ENCODE peak calls at places on chromosomes 6 and 20, in eight cellular contexts. One of them, this sample, is unnamed.

GRCh38 chr20:62361799-62362589 is 5.1 kb downstream of the LAMA5 start:
- DNase-seq in AG10803: no peak
- DNase-seq in adipocyte: no peak
- DNase-seq in activated CD4-positive, alpha-beta memory T cell treated with anti-CD3 and anti-CD28 coated beads for 36 hours: no peak
- DNase-seq in posterior vena cava: no peak
- DNase-seq in foreskin fibroblast: no peak
- DNase-seq in gastrocnemius medialis: no peak
- DNase-seq in pancreas: peak; percentile 74
- DNase-seq in this sample: no peak

GRCh38 chr6:10138917-10139316 is 276.0 kb downstream of the TFAP2A start:
- DNase-seq in posterior vena cava: no peak
- DNase-seq in adipocyte: no peak
- DNase-seq in gastrocnemius medialis: no peak
- DNase-seq in activated CD4-positive, alpha-beta memory T cell treated with anti-CD3 and anti-CD28 coated beads for 36 hours: no peak
- DNase-seq in pancreas: no peak
- DNase-seq in foreskin fibroblast: no peak
- DNase-seq in AG10803: no peak
- DNase-seq in this sample: no peak

GRCh38 chr6:15941168-15941567 is 187.7 kb upstream of the MYLIP start:
- DNase-seq in gastrocnemius medialis: no peak
- DNase-seq in activated CD4-positive, alpha-beta memory T cell treated with anti-CD3 and anti-CD28 coated beads for 36 hours: no peak
- DNase-seq in pancreas: no peak
- DNase-seq in posterior vena cava: no peak
- DNase-seq in AG10803: no peak
- DNase-seq in foreskin fibroblast: no peak
- DNase-seq in adipocyte: no peak
- DNase-seq in this sample: no peak

GRCh38 chr6:147909645-147910044 is 401.2 kb downstream of the SAMD5 start:
- DNase-seq in AG10803: no peak
- DNase-seq in adipocyte: peak; percentile 61
- DNase-seq in activated CD4-positive, alpha-beta memory T cell treated with anti-CD3 and anti-CD28 coated beads for 36 hours: no peak
- DNase-seq in gastrocnemius medialis: no peak
- DNase-seq in posterior vena cava: no peak
- DNase-seq in foreskin fibroblast: peak; percentile 14
- DNase-seq in pancreas: no peak
- DNase-seq in this sample: no peak

GRCh38 chr6:123604067-123604466 is 32.7 kb downstream of the TRDN start:
- DNase-seq in gastrocnemius medialis: peak; percentile 50
- DNase-seq in pancreas: no peak
- DNase-seq in foreskin fibroblast: no peak
- DNase-seq in AG10803: no peak
- DNase-seq in adipocyte: no peak
- DNase-seq in activated CD4-positive, alpha-beta memory T cell treated with anti-CD3 and anti-CD28 coated beads for 36 hours: no peak
- DNase-seq in posterior vena cava: no peak
- DNase-seq in this sample: no peak

GRCh38 chr20:47316776-47317126 is 39.7 kb downstream of the ZMYND8 start:
- DNase-seq in AG10803: no peak
- DNase-seq in adipocyte: no peak
- DNase-seq in foreskin fibroblast: no peak
- DNase-seq in gastrocnemius medialis: no peak
- DNase-seq in pancreas: no peak
- DNase-seq in activated CD4-positive, alpha-beta memory T cell treated with anti-CD3 and anti-CD28 coated beads for 36 hours: no peak
- DNase-seq in posterior vena cava: peak; percentile 74
- DNase-seq in this sample: no peak

GRCh38 chr6:114342826-114343781 is at the start of gene HS3ST5:
- DNase-seq in adipocyte: peak; percentile 70
- DNase-seq in posterior vena cava: peak; percentile 81
- DNase-seq in pancreas: peak; percentile 6
- DNase-seq in AG10803: no peak
- DNase-seq in activated CD4-positive, alpha-beta memory T cell treated with anti-CD3 and anti-CD28 coated beads for 36 hours: peak; percentile 12
- DNase-seq in gastrocnemius medialis: no peak
- DNase-seq in foreskin fibroblast: no peak
- DNase-seq in this sample: no peak

GRCh38 chr6:159056941-159057340 is 12.2 kb upstream of the TAGAP start:
- DNase-seq in gastrocnemius medialis: no peak
- DNase-seq in foreskin fibroblast: no peak
- DNase-seq in activated CD4-positive, alpha-beta memory T cell treated with anti-CD3 and anti-CD28 coated beads for 36 hours: peak; percentile 48
- DNase-seq in pancreas: no peak
- DNase-seq in posterior vena cava: no peak
- DNase-seq in adipocyte: no peak
- DNase-seq in AG10803: no peak
- DNase-seq in this sample: no peak

GRCh38 chr6:113291751-113292445 is 565.2 kb upstream of the MARCKS start:
- DNase-seq in posterior vena cava: no peak
- DNase-seq in foreskin fibroblast: no peak
- DNase-seq in adipocyte: peak; percentile 12
- DNase-seq in AG10803: peak; percentile 60
- DNase-seq in activated CD4-positive, alpha-beta memory T cell treated with anti-CD3 and anti-CD28 coated beads for 36 hours: no peak
- DNase-seq in gastrocnemius medialis: no peak
- DNase-seq in pancreas: no peak
- DNase-seq in this sample: no peak

GRCh38 chr6:31614674-31615578 is at the start of gene AIF1:
- DNase-seq in foreskin fibroblast: no peak
- DNase-seq in activated CD4-positive, alpha-beta memory T cell treated with anti-CD3 and anti-CD28 coated beads for 36 hours: no peak
- DNase-seq in AG10803: no peak
- DNase-seq in posterior vena cava: no peak
- DNase-seq in adipocyte: no peak
- DNase-seq in gastrocnemius medialis: no peak
- DNase-seq in pancreas: no peak
- DNase-seq in this sample: no peak

GRCh38 chr6:127547215-127547614 is 28.1 kb upstream of the MTCL3 start:
- DNase-seq in foreskin fibroblast: no peak
- DNase-seq in pancreas: no peak
- DNase-seq in AG10803: no peak
- DNase-seq in gastrocnemius medialis: no peak
- DNase-seq in adipocyte: peak; percentile 20
- DNase-seq in posterior vena cava: no peak
- DNase-seq in activated CD4-positive, alpha-beta memory T cell treated with anti-CD3 and anti-CD28 coated beads for 36 hours: peak; percentile 39
- DNase-seq in this sample: no peak

GRCh38 chr6:111894272-111894671 is 21.0 kb upstream of the FYN start:
- DNase-seq in AG10803: peak; percentile 64
- DNase-seq in foreskin fibroblast: peak; percentile 49
- DNase-seq in activated CD4-positive, alpha-beta memory T cell treated with anti-CD3 and anti-CD28 coated beads for 36 hours: no peak
- DNase-seq in pancreas: no peak
- DNase-seq in adipocyte: peak; percentile 51
- DNase-seq in gastrocnemius medialis: no peak
- DNase-seq in posterior vena cava: no peak
- DNase-seq in this sample: no peak

GRCh38 chr6:133817460-133818047 is 71.4 kb upstream of the TCF21 start:
- DNase-seq in adipocyte: no peak
- DNase-seq in gastrocnemius medialis: no peak
- DNase-seq in activated CD4-positive, alpha-beta memory T cell treated with anti-CD3 and anti-CD28 coated beads for 36 hours: peak; percentile 50
- DNase-seq in foreskin fibroblast: no peak
- DNase-seq in AG10803: no peak
- DNase-seq in pancreas: no peak
- DNase-seq in posterior vena cava: no peak
- DNase-seq in this sample: no peak

GRCh38 chr6:113860165-113860955 is 3.2 kb downstream of the MARCKS start:
- DNase-seq in AG10803: peak; percentile 59
- DNase-seq in activated CD4-positive, alpha-beta memory T cell treated with anti-CD3 and anti-CD28 coated beads for 36 hours: no peak
- DNase-seq in pancreas: peak; percentile 28
- DNase-seq in foreskin fibroblast: no peak
- DNase-seq in posterior vena cava: no peak
- DNase-seq in adipocyte: peak; percentile 59
- DNase-seq in gastrocnemius medialis: no peak
- DNase-seq in this sample: no peak

GRCh38 chr6:31652925-31653724 is 664 bp upstream of the BAG6 start:
- DNase-seq in adipocyte: peak; percentile 96
- DNase-seq in AG10803: no peak
- DNase-seq in posterior vena cava: peak; percentile 94
- DNase-seq in gastrocnemius medialis: peak; percentile 81
- DNase-seq in foreskin fibroblast: no peak
- DNase-seq in pancreas: peak; percentile 85
- DNase-seq in activated CD4-positive, alpha-beta memory T cell treated with anti-CD3 and anti-CD28 coated beads for 36 hours: peak; percentile 92
- DNase-seq in this sample: no peak

GRCh38 chr6:44270526-44271405 is 516 bp downstream of the TMEM151B start:
- DNase-seq in activated CD4-positive, alpha-beta memory T cell treated with anti-CD3 and anti-CD28 coated beads for 36 hours: no peak
- DNase-seq in foreskin fibroblast: no peak
- DNase-seq in AG10803: no peak
- DNase-seq in gastrocnemius medialis: no peak
- DNase-seq in adipocyte: peak; percentile 33
- DNase-seq in posterior vena cava: no peak
- DNase-seq in pancreas: no peak
- DNase-seq in this sample: no peak

GRCh38 chr6:169956580-169956979 is 205.2 kb downstream of the ERMARD start:
- DNase-seq in gastrocnemius medialis: no peak
- DNase-seq in posterior vena cava: peak; percentile 69
- DNase-seq in foreskin fibroblast: no peak
- DNase-seq in adipocyte: no peak
- DNase-seq in AG10803: no peak
- DNase-seq in activated CD4-positive, alpha-beta memory T cell treated with anti-CD3 and anti-CD28 coated beads for 36 hours: no peak
- DNase-seq in pancreas: peak; percentile 0
- DNase-seq in this sample: no peak

GRCh38 chr6:108294787-108295625 is at the start of gene AFG1L:
- DNase-seq in posterior vena cava: peak; percentile 97
- DNase-seq in gastrocnemius medialis: peak; percentile 92
- DNase-seq in foreskin fibroblast: peak; percentile 88
- DNase-seq in AG10803: peak; percentile 87
- DNase-seq in activated CD4-positive, alpha-beta memory T cell treated with anti-CD3 and anti-CD28 coated beads for 36 hours: peak; percentile 92
- DNase-seq in pancreas: peak; percentile 91
- DNase-seq in adipocyte: peak; percentile 94
- DNase-seq in this sample: peak; percentile 68

GRCh38 chr6:156455847-156456246 is 321.3 kb upstream of the ARID1B start:
- DNase-seq in activated CD4-positive, alpha-beta memory T cell treated with anti-CD3 and anti-CD28 coated beads for 36 hours: no peak
- DNase-seq in AG10803: no peak
- DNase-seq in pancreas: no peak
- DNase-seq in posterior vena cava: no peak
- DNase-seq in gastrocnemius medialis: no peak
- DNase-seq in foreskin fibroblast: no peak
- DNase-seq in adipocyte: no peak
- DNase-seq in this sample: no peak

GRCh38 chr20:5636127-5636520 is 114.1 kb upstream of the SHLD1 start:
- DNase-seq in pancreas: no peak
- DNase-seq in posterior vena cava: peak; percentile 54
- DNase-seq in gastrocnemius medialis: no peak
- DNase-seq in activated CD4-positive, alpha-beta memory T cell treated with anti-CD3 and anti-CD28 coated beads for 36 hours: no peak
- DNase-seq in adipocyte: no peak
- DNase-seq in foreskin fibroblast: no peak
- DNase-seq in AG10803: no peak
- DNase-seq in this sample: no peak

This sample was measured in GM04503.